ENCODE peak calls at places on chromosomes 3 and 15, in six cellular contexts. G is H1, A is K562, P is HepG2, D is SK-N-SH, S is GM12878. R is an unnamed sample.

GRCh38 chr3:55668359-55668758 is 181.3 kb upstream of the WNT5A start:
- DNase-seq in G (no peak), A (no peak), P (no peak), D (no peak), S (no peak), R (no peak)

GRCh38 chr15:29128671-29129070 is 141.0 kb downstream of the NSMCE3 start:
- DNase-seq in G (no peak), A (no peak), P (no peak), D (no peak), S (no peak), R (no peak)

GRCh38 chr3:100210777-100211145 is 50.0 kb upstream of the TBC1D23 start:
- DNase-seq in G (no peak), A (no peak), P (no peak), D (no peak), S (no peak), R (no peak)

GRCh38 chr15:89812126-89812846 is 2.4 kb downstream of the ANPEP start:
- DNase-seq in G (no peak), A (no peak), P (peak), D (peak), S (no peak), R (no peak)

GRCh38 chr15:78931439-78931981 is 13.3 kb downstream of the CTSH start:
- DNase-seq in G (no peak), A (no peak), P (no peak), D (no peak), S (no peak), R (no peak)

GRCh38 chr3:169268942-169269460 is 394.5 kb downstream of the MECOM start:
- DNase-seq in G (no peak), A (no peak), P (no peak), D (no peak), S (no peak), R (no peak)

GRCh38 chr3:181009225-181009624 is 19.7 kb upstream of the DNAJC19 start:
- DNase-seq in G (no peak), A (no peak), P (no peak), D (no peak), S (no peak), R (no peak)

GRCh38 chr3:147417896-147418295 is 8.7 kb downstream of the ZIC1 start:
- DNase-seq in G (no peak), A (no peak), P (no peak), D (no peak), S (no peak), R (no peak)

GRCh38 chr15:36888018-36888992 is 212.0 kb downstream of the MEIS2 start:
- DNase-seq in G (peak), A (peak), P (no peak), D (no peak), S (no peak), R (no peak)

GRCh38 chr3:133237380-133237779 is 162.5 kb upstream of the BFSP2 start:
- DNase-seq in G (no peak), A (no peak), P (no peak), D (peak), S (no peak), R (no peak)

GRCh38 chr15:78131295-78132021 is at the start of gene CIB2:
- DNase-seq in G (peak), A (peak), P (peak), D (peak), S (no peak), R (peak)

GRCh38 chr3:61371123-61371522 is 119.9 kb upstream of the FHIT start:
- DNase-seq in G (peak), A (peak), P (peak), D (peak), S (no peak), R (peak)

GRCh38 chr3:85572426-85572825 is 613.6 kb downstream of the CADM2 start:
- DNase-seq in G (no peak), A (no peak), P (no peak), D (no peak), S (no peak), R (no peak)

DNA sequence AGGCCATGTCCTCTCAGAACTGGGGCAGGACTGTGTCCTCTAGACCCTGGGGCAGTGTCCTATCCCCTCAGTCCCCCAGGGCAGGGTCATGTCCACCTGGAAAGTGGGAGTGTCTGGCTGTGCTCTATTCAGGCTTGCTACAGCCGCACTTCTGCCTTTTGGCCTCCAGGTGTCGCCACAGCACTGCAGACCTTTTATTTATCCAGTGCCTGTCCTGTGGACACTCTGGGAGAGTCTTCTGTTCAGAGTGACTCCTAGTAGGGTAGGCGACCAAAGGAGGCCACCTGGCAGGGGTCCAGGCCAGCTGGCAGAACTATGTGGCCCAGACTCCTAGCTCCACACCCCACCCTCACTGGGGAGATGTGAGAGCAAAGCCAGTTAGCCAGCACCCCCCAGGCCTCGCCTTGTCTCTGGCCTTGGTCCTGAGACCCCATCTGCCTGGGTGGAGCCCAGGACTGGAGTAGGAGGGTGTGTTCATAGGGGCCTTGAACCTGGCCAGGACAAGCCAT is 3.9 kb downstream of the TMIE start:
- DNase-seq in G (peak), A (peak), P (peak), D (peak), S (peak), R (peak)
- TF ChIP-seq CHD2 in G (no peak), A (no peak), P (no peak), D (peak), S (no peak), R (no peak)

GRCh38 chr15:74891469-74891868 is 1.6 kb downstream of the MPI start:
- DNase-seq in G (no peak), A (no peak), P (no peak), D (no peak), S (no peak), R (no peak)

GRCh38 chr15:74892313-74892712 is 2.5 kb downstream of the MPI start:
- DNase-seq in G (no peak), A (no peak), P (no peak), D (no peak), S (no peak), R (no peak)

GRCh38 chr15:74892931-74893330 is 3.1 kb downstream of the MPI start:
- DNase-seq in G (no peak), A (no peak), P (no peak), D (no peak), S (no peak), R (no peak)

GRCh38 chr15:74895830-74896229 is 6.0 kb downstream of the MPI start:
- DNase-seq in G (no peak), A (no peak), P (no peak), D (no peak), S (no peak), R (no peak)

GRCh38 chr15:74893627-74894026 is 3.8 kb downstream of the MPI start:
- DNase-seq in G (no peak), A (no peak), P (no peak), D (no peak), S (no peak), R (no peak)
- TF ChIP-seq CHD2 in G (no peak), A (no peak), P (no peak), D (no peak), S (no peak), R (no peak)

DNA sequence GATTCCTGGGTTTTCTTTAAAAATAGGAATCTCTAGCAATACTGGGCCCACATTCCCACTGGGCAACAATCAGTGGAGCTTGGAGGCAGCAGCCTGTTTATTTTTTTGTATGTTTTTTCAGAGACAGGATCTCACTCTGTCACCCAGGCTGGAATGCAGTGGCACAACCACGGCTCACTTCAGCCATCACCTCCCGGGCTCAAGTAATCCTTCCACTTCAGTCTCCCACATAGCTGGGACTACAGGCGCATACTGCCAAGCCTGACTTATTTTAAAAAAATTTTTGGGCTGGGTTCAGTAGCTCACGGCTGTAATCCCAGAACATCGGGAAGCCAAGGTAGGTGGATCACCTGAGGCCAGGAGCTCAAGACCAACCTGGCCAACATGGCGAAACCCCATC is 29.1 kb upstream of the GNB5 start:
- DNase-seq in G (no peak), A (no peak), P (no peak), D (no peak), S (no peak), R (no peak)
- TF ChIP-seq CHD2 in G (no peak), A (no peak), P (no peak), D (no peak), S (no peak), R (no peak)

GRCh38 chr15:99455796-99456160 is 110.0 kb upstream of the MEF2A start:
- DNase-seq in G (no peak), A (no peak), P (no peak), D (no peak), S (no peak), R (no peak)

GRCh38 chr15:99453646-99454045 is 112.1 kb upstream of the MEF2A start:
- DNase-seq in G (no peak), A (no peak), P (no peak), D (no peak), S (no peak), R (no peak)

GRCh38 chr15:99454107-99454809 is 111.5 kb upstream of the MEF2A start:
- DNase-seq in G (peak), A (no peak), P (no peak), D (no peak), S (no peak), R (no peak)

GRCh38 chr15:99452728-99453643 is 112.8 kb upstream of the MEF2A start:
- DNase-seq in G (peak), A (no peak), P (peak), D (peak), S (peak), R (no peak)

DNA sequence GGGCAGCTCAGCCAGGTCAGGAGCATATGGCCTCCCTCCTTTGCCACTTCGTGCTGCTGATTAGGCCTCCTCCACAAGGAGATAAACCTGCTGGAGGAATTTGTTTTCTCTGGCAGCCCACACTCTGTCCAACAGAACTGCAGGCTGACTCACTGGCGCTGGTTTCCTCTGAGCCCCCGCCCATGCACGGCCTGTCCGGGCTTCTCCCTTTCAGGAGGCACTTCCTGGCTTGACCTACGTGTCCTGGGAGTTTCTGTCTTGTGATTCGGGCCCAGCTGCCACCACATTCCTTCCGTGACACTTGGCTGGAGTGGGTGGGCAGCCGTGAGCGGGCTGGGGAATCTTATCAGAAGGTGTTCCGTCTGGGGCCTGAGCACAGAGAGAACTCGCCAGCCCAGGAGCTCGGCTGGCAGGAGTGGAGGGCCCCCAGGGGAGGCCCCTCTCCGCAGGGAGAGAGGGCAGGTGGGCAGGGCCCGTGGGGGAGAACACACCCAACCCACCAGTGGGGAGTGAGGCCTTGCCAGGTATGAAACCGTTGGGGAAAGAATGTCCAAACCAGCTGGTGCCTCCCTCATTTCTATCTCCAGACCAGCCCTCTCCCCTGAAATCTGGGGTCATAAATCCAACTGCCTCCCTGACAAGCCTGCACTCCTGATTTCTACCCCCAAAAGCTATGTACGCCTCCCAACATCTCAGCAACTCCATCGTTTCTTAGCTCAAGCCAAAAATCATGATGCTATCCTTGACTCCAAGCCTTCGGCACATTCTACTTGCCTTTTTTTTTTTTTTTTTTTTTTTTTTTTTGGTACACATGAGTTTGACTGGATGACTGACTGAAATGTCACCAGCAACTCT is 110.6 kb upstream of the MEF2A start:
- DNase-seq in G (no peak), A (peak), P (peak), D (no peak), S (no peak), R (no peak)
- TF ChIP-seq CHD2 in G (no peak), A (no peak), P (no peak), D (no peak), S (no peak), R (no peak)

DNA sequence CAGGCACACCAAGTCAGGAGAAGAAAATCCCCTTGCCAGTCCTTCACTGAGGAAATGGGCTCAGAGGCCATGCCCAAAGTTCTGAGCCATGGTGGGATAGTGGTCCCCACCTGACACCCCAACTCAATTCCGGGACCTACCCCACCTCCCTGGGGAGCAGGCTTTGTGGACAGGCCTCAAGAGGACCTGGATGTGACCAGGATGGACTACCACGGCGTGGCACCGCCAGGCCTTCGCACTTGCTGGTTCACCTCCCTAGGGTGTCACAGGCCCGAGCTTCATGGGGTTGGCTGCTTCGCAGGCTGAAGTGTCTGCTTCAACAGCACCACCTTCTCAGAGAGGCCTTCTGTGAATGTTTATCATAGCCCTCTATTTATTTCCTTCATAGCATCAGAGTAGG is 31.7 kb downstream of the POC1A start:
- DNase-seq in G (no peak), A (no peak), P (no peak), D (no peak), S (no peak), R (no peak)
- TF ChIP-seq CHD2 in G (no peak), A (no peak), P (no peak), D (no peak), S (no peak), R (no peak)

GRCh38 chr3:35223636-35224035 is 415.7 kb upstream of the ARPP21 start:
- DNase-seq in G (no peak), A (no peak), P (no peak), D (no peak), S (no peak), R (no peak)

GRCh38 chr3:35224571-35225280 is 414.6 kb upstream of the ARPP21 start:
- DNase-seq in G (no peak), A (no peak), P (no peak), D (peak), S (no peak), R (no peak)
- TF ChIP-seq CHD2 in G (no peak), A (no peak), P (no peak), D (no peak), S (no peak), R (no peak)

GRCh38 chr15:27339138-27339537 is 368.2 kb downstream of the GABRG3 start:
- DNase-seq in G (no peak), A (peak), P (no peak), D (no peak), S (no peak), R (no peak)

GRCh38 chr15:27341780-27342343 is 370.9 kb downstream of the GABRG3 start:
- DNase-seq in G (no peak), A (no peak), P (no peak), D (no peak), S (no peak), R (no peak)

GRCh38 chr15:27342991-27343390 is 372.0 kb downstream of the GABRG3 start:
- DNase-seq in G (no peak), A (no peak), P (no peak), D (peak), S (no peak), R (no peak)
- TF ChIP-seq CHD2 in G (no peak), A (no peak), P (no peak), D (no peak), S (no peak), R (no peak)

R was measured in A549.